ENCODE peak calls at places on chromosomes 3 and 15, in seven cellular contexts. E is activated CD8-positive, alpha-beta T cell treated with anti-CD3 and anti-CD28 coated beads for 36 hours; X is MCF 10A; M is lower lobe of right lung; C is cardiac fibroblast; W is mesothelial cell of epicardium; H is AG09319. V is an unnamed sample.

GRCh38 chr3:194908972-194909371 is 223.3 kb downstream of the FAM43A start:
- DNase-seq in E (no peak), X (no peak), M (no peak), C (no peak), W (no peak), H (no peak), V (no peak)

GRCh38 chr15:62777657-62778056 is 264.9 kb upstream of the TPM1 start:
- DNase-seq in E (no peak), X (no peak), M (no peak), C (no peak), W (no peak), H (peak), V (no peak)

GRCh38 chr3:52685285-52685704 is 418 bp downstream of the PBRM1 start:
- DNase-seq in E (peak), X (peak), M (peak), C (peak), W (peak), H (no peak), V (peak)

GRCh38 chr15:62506217-62506805 is 341.2 kb upstream of the C2CD4B start:
- DNase-seq in E (no peak), X (peak), M (no peak), C (peak), W (no peak), H (no peak), V (no peak)

GRCh38 chr3:53342353-53342752 is 5.0 kb downstream of the DCP1A start:
- DNase-seq in E (no peak), X (no peak), M (no peak), C (peak), W (no peak), H (no peak), V (no peak)

GRCh38 chr3:69300296-69300695 is 85.6 kb downstream of the FRMD4B start:
- DNase-seq in E (no peak), X (no peak), M (no peak), C (no peak), W (no peak), H (no peak), V (no peak)

GRCh38 chr15:68578175-68578959 is 426 bp upstream of the CORO2B start:
- DNase-seq in E (peak), X (peak), M (peak), C (peak), W (peak), H (peak), V (peak)

GRCh38 chr3:103218793-103219192 is 784.0 kb downstream of the ZPLD1 start:
- DNase-seq in E (no peak), X (no peak), M (no peak), C (no peak), W (no peak), H (no peak), V (no peak)

GRCh38 chr3:195853036-195853435 is 41.3 kb upstream of the MUC4 start:
- DNase-seq in E (no peak), X (no peak), M (no peak), C (no peak), W (no peak), H (no peak), V (no peak)

GRCh38 chr3:102238362-102238761 is 196.5 kb upstream of the ZPLD1 start:
- DNase-seq in E (no peak), X (peak), M (no peak), C (no peak), W (no peak), H (no peak), V (no peak)

GRCh38 chr3:134839990-134840389 is 44.9 kb downstream of the EPHB1 start:
- DNase-seq in E (no peak), X (no peak), M (no peak), C (no peak), W (no peak), H (no peak), V (no peak)

GRCh38 chr3:42847731-42848130 is 27.9 kb downstream of the CYP8B1 start:
- DNase-seq in E (no peak), X (no peak), M (no peak), C (no peak), W (no peak), H (no peak), V (no peak)

GRCh38 chr3:100419406-100419805 is 18.1 kb downstream of the LNP1 start:
- DNase-seq in E (no peak), X (no peak), M (no peak), C (no peak), W (no peak), H (no peak), V (no peak)

GRCh38 chr3:71050521-71051258 is 532.8 kb downstream of the FOXP1 start:
- DNase-seq in E (peak), X (no peak), M (no peak), C (peak), W (no peak), H (no peak), V (no peak)

GRCh38 chr3:35291837-35292236 is 347.5 kb upstream of the ARPP21 start:
- DNase-seq in E (no peak), X (peak), M (no peak), C (no peak), W (no peak), H (no peak), V (no peak)

GRCh38 chr15:93900476-93901400 is 330.6 kb upstream of the MCTP2 start:
- DNase-seq in E (no peak), X (no peak), M (peak), C (no peak), W (no peak), H (no peak), V (no peak)

GRCh38 chr3:141093971-141094401 is 42.8 kb downstream of the SPSB4 start:
- DNase-seq in E (no peak), X (peak), M (no peak), C (peak), W (no peak), H (no peak), V (no peak)

GRCh38 chr15:80160570-80161156 is 7.9 kb downstream of the FAH start:
- DNase-seq in E (peak), X (peak), M (peak), C (peak), W (no peak), H (peak), V (no peak)

GRCh38 chr3:150370982-150371381 is 37.1 kb upstream of the TSC22D2 start:
- DNase-seq in E (no peak), X (no peak), M (no peak), C (no peak), W (no peak), H (no peak), V (no peak)

GRCh38 chr3:102006812-102007485 is 157.6 kb downstream of the NFKBIZ start:
- DNase-seq in E (no peak), X (peak), M (no peak), C (peak), W (no peak), H (peak), V (no peak)

GRCh38 chr3:16448691-16449090 is 64.8 kb downstream of the RFTN1 start:
- DNase-seq in E (peak), X (peak), M (no peak), C (peak), W (no peak), H (peak), V (no peak)

GRCh38 chr3:16136042-16136441 is 38.4 kb upstream of the GALNT15 start:
- DNase-seq in E (no peak), X (no peak), M (no peak), C (peak), W (no peak), H (no peak), V (no peak)

GRCh38 chr15:57440799-57441198 is 64.5 kb downstream of the CGNL1 start:
- DNase-seq in E (no peak), X (no peak), M (no peak), C (peak), W (no peak), H (peak), V (no peak)

GRCh38 chr15:69478259-69478687 is 25.7 kb downstream of the RPLP1 start:
- DNase-seq in E (peak), X (no peak), M (peak), C (peak), W (peak), H (no peak), V (peak)

GRCh38 chr15:93378547-93378946 is 289.5 kb upstream of the RGMA start:
- DNase-seq in E (no peak), X (no peak), M (no peak), C (no peak), W (no peak), H (no peak), V (no peak)

GRCh38 chr3:100352296-100353178 is 18.0 kb downstream of the NIT2 start:
- DNase-seq in E (no peak), X (no peak), M (no peak), C (no peak), W (no peak), H (no peak), V (no peak)

GRCh38 chr3:127710473-127710941 is 37.8 kb downstream of the ABTB1 start:
- DNase-seq in E (no peak), X (peak), M (no peak), C (no peak), W (no peak), H (no peak), V (no peak)

GRCh38 chr3:114558271-114558670 is 264.4 kb downstream of the TIGIT start:
- DNase-seq in E (no peak), X (no peak), M (no peak), C (no peak), W (no peak), H (no peak), V (no peak)

GRCh38 chr3:66500575-66501482 is at the start of gene LRIG1:
- DNase-seq in E (peak), X (peak), M (peak), C (peak), W (peak), H (peak), V (peak)
- TF ChIP-seq CTCF in E (no peak), X (no peak), M (peak), C (no peak), W (no peak), H (peak), V (peak)

DNA sequence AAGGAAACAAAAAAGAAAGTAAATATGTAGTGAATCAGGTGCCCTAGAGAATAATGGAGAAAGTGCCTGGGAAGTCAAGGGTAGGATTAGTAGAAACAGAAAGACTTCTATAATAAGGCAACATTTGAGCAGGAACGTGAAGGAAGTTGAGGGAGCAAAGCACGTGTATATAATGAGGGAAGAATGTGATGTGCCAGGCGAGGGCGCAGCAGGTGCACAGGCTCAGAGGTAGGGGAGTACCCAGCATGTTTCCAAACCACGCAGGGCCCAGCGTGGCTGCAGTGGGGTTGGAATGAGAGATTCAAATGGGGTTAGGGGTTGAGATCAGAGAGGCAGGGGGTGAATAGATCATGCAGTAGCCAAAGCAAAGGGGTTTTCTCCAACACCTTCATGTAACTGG is 91.9 kb upstream of the VGLL4 start:
- DNase-seq in E (no peak), X (no peak), M (no peak), C (no peak), W (no peak), H (no peak), V (no peak)
- TF ChIP-seq CTCF in E (no peak), X (no peak), M (no peak), C (no peak), W (no peak), H (no peak), V (no peak)

GRCh38 chr3:47870156-47870555 is 67.2 kb downstream of the DHX30 start:
- DNase-seq in E (no peak), X (no peak), M (no peak), C (no peak), W (no peak), H (no peak), V (no peak)
- TF ChIP-seq CTCF in E (no peak), X (no peak), M (no peak), C (no peak), W (no peak), H (no peak), V (no peak)

GRCh38 chr3:154059798-154060197 is 61.4 kb upstream of the ARHGEF26 start:
- DNase-seq in E (no peak), X (no peak), M (no peak), C (peak), W (no peak), H (no peak), V (no peak)
- TF ChIP-seq CTCF in E (no peak), X (no peak), M (no peak), C (no peak), W (no peak), H (no peak), V (no peak)

GRCh38 chr3:38138347-38139190 is at the start of gene MYD88:
- DNase-seq in E (peak), X (peak), M (peak), C (peak), W (no peak), H (no peak), V (peak)
- TF ChIP-seq CTCF in E (no peak), X (no peak), M (no peak), C (no peak), W (peak), H (no peak), V (no peak)

GRCh38 chr3:50428007-50428633 is 68.8 kb upstream of the TMEM115 start:
- DNase-seq in E (peak), X (peak), M (no peak), C (peak), W (no peak), H (no peak), V (no peak)
- TF ChIP-seq CTCF in E (no peak), X (peak), M (no peak), C (no peak), W (no peak), H (no peak), V (no peak)

DNA sequence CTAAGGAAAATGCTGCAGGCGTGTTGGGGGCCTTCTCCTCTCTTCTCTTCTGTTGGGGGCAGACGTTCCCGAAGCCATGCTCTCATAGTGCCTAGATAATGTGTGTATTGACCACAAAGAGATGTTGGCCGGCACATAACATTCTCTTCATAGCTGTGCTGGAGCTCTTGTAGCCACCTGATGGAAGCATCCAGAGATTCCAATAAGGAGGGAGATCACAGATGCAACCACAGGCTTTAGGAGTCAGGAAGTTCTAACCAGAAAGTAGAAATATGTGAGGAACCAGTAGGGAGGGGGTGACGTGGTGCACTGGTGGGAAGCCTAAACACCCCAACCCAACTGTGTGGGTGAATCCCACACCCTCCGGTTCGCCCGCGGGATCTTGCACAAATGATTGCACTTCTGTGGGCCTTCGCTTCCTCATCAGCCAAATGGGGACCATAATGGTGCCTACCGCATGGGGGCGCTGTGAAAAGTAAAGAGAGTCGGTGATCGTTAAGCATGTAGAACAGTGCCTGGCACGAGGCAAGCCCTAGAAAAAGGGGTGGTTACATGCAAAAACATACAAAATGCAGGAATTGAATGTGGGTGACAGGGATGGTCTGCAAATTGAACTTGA is 87.8 kb downstream of the TOP2B start:
- DNase-seq in E (no peak), X (no peak), M (no peak), C (no peak), W (no peak), H (no peak), V (no peak)
- TF ChIP-seq CTCF in E (peak), X (no peak), M (no peak), C (no peak), W (no peak), H (no peak), V (no peak)

V was measured in neural crest cell.